ENCODE peak calls at places on chromosomes 16 and 17, in five cellular contexts. V is head of caudate nucleus, P is naive B cell, S is body of pancreas, I is NCI-H2171 treated with DMSO at 0.1 percent for 48 hours. R is an unnamed sample.

GRCh38 chr17:41308251-41308917 is 725 bp downstream of the KRTAP16-1 start:
- DNase-seq in V (no peak), P (peak), S (peak), I (peak), R (peak)

GRCh38 chr17:73625006-73625405 is 19.2 kb downstream of the SDK2 start:
- DNase-seq in V (no peak), P (no peak), S (no peak), I (peak), R (no peak)

GRCh38 chr17:74148446-74148845 is 55.0 kb upstream of the RPL38 start:
- DNase-seq in V (no peak), P (no peak), S (no peak), I (no peak), R (no peak)

GRCh38 chr17:2897605-2898004 is 101.4 kb downstream of the RAP1GAP2 start:
- DNase-seq in V (no peak), P (no peak), S (peak), I (peak), R (no peak)

GRCh38 chr17:29597361-29598172 is 4.6 kb downstream of the ANKRD13B start:
- DNase-seq in V (no peak), P (no peak), S (no peak), I (peak), R (no peak)

GRCh38 chr16:58010886-58011285 is 9.7 kb downstream of the USB1 start:
- DNase-seq in V (no peak), P (no peak), S (no peak), I (no peak), R (no peak)

GRCh38 chr16:55323637-55324490 is at the start of gene IRX6:
- DNase-seq in V (peak), P (no peak), S (peak), I (no peak), R (no peak)

GRCh38 chr17:74776990-74777389 is 845 bp upstream of the NAT9 start:
- DNase-seq in V (no peak), P (no peak), S (no peak), I (no peak), R (no peak)

GRCh38 chr16:69318911-69319289 is 7.8 kb downstream of the VPS4A start:
- DNase-seq in V (no peak), P (no peak), S (no peak), I (no peak), R (no peak)

GRCh38 chr17:68909066-68909465 is 46.1 kb downstream of the ABCA8 start:
- DNase-seq in V (peak), P (no peak), S (peak), I (no peak), R (peak)

GRCh38 chr16:12752159-12752558 is 51.5 kb downstream of the CPPED1 start:
- DNase-seq in V (no peak), P (no peak), S (no peak), I (peak), R (no peak)

GRCh38 chr16:80197790-80198201 is 343.0 kb upstream of the DYNLRB2 start:
- DNase-seq in V (no peak), P (no peak), S (no peak), I (no peak), R (no peak)

GRCh38 chr16:396605-397004 is 394 bp upstream of the NME4 start:
- DNase-seq in V (peak), P (no peak), S (peak), I (peak), R (no peak)

GRCh38 chr17:42517516-42517915 is 18.5 kb upstream of the NAGLU start:
- DNase-seq in V (peak), P (peak), S (peak), I (peak), R (peak)

GRCh38 chr17:27294689-27295630 is 1.0 kb downstream of the WSB1 start:
- DNase-seq in V (peak), P (peak), S (peak), I (peak), R (peak)

GRCh38 chr17:78173025-78173715 is 4.8 kb downstream of the SYNGR2 start:
- DNase-seq in V (no peak), P (peak), S (no peak), I (no peak), R (no peak)

GRCh38 chr17:61619493-61619892 is 28.5 kb upstream of the NACA2 start:
- DNase-seq in V (no peak), P (no peak), S (no peak), I (no peak), R (no peak)

GRCh38 chr17:50547736-50548083 is 736 bp downstream of the SPATA20 start:
- DNase-seq in V (no peak), P (no peak), S (no peak), I (no peak), R (peak)

GRCh38 chr17:38750312-38751121 is 2.0 kb upstream of the PSMB3 start:
- DNase-seq in V (no peak), P (no peak), S (no peak), I (peak), R (no peak)

GRCh38 chr16:69721441-69721957 is 4.9 kb downstream of the NQO1 start:
- DNase-seq in V (peak), P (no peak), S (no peak), I (no peak), R (no peak)

GRCh38 chr17:36978810-36979584 is 30.2 kb downstream of the AATF start:
- DNase-seq in V (no peak), P (no peak), S (no peak), I (no peak), R (no peak)

GRCh38 chr16:29727452-29727851 is 18.3 kb downstream of the C16orf54 start:
- DNase-seq in V (no peak), P (no peak), S (no peak), I (no peak), R (no peak)

GRCh38 chr16:58809213-58809612 is 75.1 kb upstream of the GOT2 start:
- DNase-seq in V (no peak), P (no peak), S (no peak), I (no peak), R (no peak)

GRCh38 chr17:32835291-32835761 is 41.6 kb downstream of the MYO1D start:
- DNase-seq in V (no peak), P (no peak), S (no peak), I (no peak), R (no peak)

GRCh38 chr17:30372755-30373154 is 6.0 kb upstream of the CPD start:
- DNase-seq in V (no peak), P (no peak), S (no peak), I (no peak), R (no peak)

GRCh38 chr17:4785311-4786110 is 653 bp downstream of the VMO1 start:
- DNase-seq in V (peak), P (no peak), S (no peak), I (no peak), R (no peak)

GRCh38 chr16:46866286-46866685 is 17.9 kb upstream of the GPT2 start:
- DNase-seq in V (no peak), P (no peak), S (no peak), I (no peak), R (no peak)

R was measured in small intestine.